ENCODE peak calls at places on chromosomes 3 and 15, in eight cellular contexts. R is tibial nerve, Z is ovary, T is Peyer's patch, X is body of pancreas, K is pancreas, C is aorta, J is spleen. O is an unnamed sample.

GRCh38 chr3:136925425-136926190 is 32.2 kb upstream of the IL20RB start:
- DNase-seq in R (no peak), Z (no peak), T (no peak), X (no peak), K (no peak), C (no peak), J (no peak), O (no peak)

GRCh38 chr3:128794788-128795649 is 69.0 kb downstream of the RAB7A start:
- DNase-seq in R (peak; percentile 21), Z (peak; percentile 61), T (peak; percentile 79), X (peak; percentile 55), K (no peak), C (no peak), J (peak; percentile 78), O (peak; percentile 33)

GRCh38 chr3:105904683-105905320 is 36.0 kb upstream of the CBLB start:
- DNase-seq in R (no peak), Z (no peak), T (no peak), X (no peak), K (no peak), C (no peak), J (no peak), O (no peak)

GRCh38 chr15:91892417-91892816 is 38.9 kb downstream of the SLCO3A1 start:
- DNase-seq in R (no peak), Z (no peak), T (no peak), X (no peak), K (no peak), C (no peak), J (no peak), O (no peak)

GRCh38 chr3:17030438-17030837 is 145.7 kb downstream of the PLCL2 start:
- DNase-seq in R (no peak), Z (no peak), T (no peak), X (no peak), K (no peak), C (no peak), J (no peak), O (no peak)

GRCh38 chr3:194623449-194624290 is 9.5 kb downstream of the TMEM44 start:
- DNase-seq in R (no peak), Z (no peak), T (no peak), X (no peak), K (no peak), C (peak; percentile 58), J (peak; percentile 70), O (no peak)

GRCh38 chr3:36514171-36514570 is 133.9 kb downstream of the STAC start:
- DNase-seq in R (no peak), Z (no peak), T (no peak), X (no peak), K (no peak), C (no peak), J (no peak), O (no peak)

GRCh38 chr3:43998374-43998840 is 243.3 kb upstream of the TOPAZ1 start:
- DNase-seq in R (no peak), Z (no peak), T (no peak), X (no peak), K (no peak), C (peak; percentile 79), J (no peak), O (no peak)

GRCh38 chr15:39785139-39785538 is 2.5 kb upstream of the FSIP1 start:
- DNase-seq in R (no peak), Z (no peak), T (no peak), X (peak; percentile 53), K (no peak), C (no peak), J (no peak), O (no peak)

GRCh38 chr15:39785806-39786205 is 3.2 kb upstream of the FSIP1 start:
- DNase-seq in R (no peak), Z (no peak), T (no peak), X (no peak), K (no peak), C (no peak), J (no peak), O (no peak)

GRCh38 chr15:39783244-39783820 is 691 bp upstream of the FSIP1 start:
- DNase-seq in R (no peak), Z (no peak), T (no peak), X (no peak), K (no peak), C (no peak), J (no peak), O (no peak)

GRCh38 chr15:39784125-39784524 is 1.5 kb upstream of the FSIP1 start:
- DNase-seq in R (no peak), Z (no peak), T (no peak), X (peak; percentile 23), K (no peak), C (no peak), J (no peak), O (no peak)

DNA sequence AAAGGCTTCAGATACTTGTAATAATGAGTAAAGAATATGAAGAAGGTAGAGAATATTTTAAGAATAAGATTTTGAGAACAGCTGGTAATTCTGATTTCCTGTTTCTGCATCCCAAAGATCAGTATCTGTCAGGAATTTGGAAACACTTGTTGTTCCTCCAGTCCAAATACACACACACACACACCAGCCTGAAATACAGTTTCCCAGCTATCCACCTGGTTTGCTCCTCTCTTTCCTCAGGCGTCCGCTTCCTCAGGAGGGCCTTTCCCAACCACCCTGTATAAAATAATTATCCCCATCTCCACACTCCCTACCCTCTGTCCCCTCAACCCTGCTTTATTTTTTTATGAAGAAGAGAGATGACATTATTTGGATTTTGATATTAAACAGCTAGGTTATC is 2.0 kb upstream of the FSIP1 start:
- DNase-seq in R (no peak), Z (no peak), T (no peak), X (no peak), K (no peak), C (no peak), J (no peak), O (no peak)
- H3K4me1 ChIP-seq in R (no peaks in the 10 kb centered on the region), Z (peaks cover 1% of the 10 kb centered on the region), T (no peaks in the 10 kb centered on the region), X (peaks cover 40% of the 10 kb centered on the region), K (no peaks in the 10 kb centered on the region), C (no peaks in the 10 kb centered on the region), J (peaks cover 38% of the 10 kb centered on the region), O (peaks cover 4% of the 10 kb centered on the region)

GRCh38 chr15:75045332-75046015 is 22.1 kb downstream of the PPCDC start:
- DNase-seq in R (no peak), Z (no peak), T (no peak), X (no peak), K (no peak), C (no peak), J (no peak), O (no peak)

GRCh38 chr15:75043509-75044257 is 20.3 kb downstream of the PPCDC start:
- DNase-seq in R (peak; percentile 96), Z (peak; percentile 99), T (peak; percentile 94), X (peak; percentile 96), K (peak; percentile 87), C (peak; percentile 98), J (peak; percentile 97), O (peak; percentile 99)

GRCh38 chr15:75044258-75044878 is 21.0 kb downstream of the PPCDC start:
- DNase-seq in R (no peak), Z (no peak), T (no peak), X (no peak), K (no peak), C (no peak), J (no peak), O (no peak)

GRCh38 chr15:75038948-75039533 is 15.7 kb downstream of the PPCDC start:
- DNase-seq in R (no peak), Z (no peak), T (no peak), X (no peak), K (no peak), C (no peak), J (no peak), O (no peak)

DNA sequence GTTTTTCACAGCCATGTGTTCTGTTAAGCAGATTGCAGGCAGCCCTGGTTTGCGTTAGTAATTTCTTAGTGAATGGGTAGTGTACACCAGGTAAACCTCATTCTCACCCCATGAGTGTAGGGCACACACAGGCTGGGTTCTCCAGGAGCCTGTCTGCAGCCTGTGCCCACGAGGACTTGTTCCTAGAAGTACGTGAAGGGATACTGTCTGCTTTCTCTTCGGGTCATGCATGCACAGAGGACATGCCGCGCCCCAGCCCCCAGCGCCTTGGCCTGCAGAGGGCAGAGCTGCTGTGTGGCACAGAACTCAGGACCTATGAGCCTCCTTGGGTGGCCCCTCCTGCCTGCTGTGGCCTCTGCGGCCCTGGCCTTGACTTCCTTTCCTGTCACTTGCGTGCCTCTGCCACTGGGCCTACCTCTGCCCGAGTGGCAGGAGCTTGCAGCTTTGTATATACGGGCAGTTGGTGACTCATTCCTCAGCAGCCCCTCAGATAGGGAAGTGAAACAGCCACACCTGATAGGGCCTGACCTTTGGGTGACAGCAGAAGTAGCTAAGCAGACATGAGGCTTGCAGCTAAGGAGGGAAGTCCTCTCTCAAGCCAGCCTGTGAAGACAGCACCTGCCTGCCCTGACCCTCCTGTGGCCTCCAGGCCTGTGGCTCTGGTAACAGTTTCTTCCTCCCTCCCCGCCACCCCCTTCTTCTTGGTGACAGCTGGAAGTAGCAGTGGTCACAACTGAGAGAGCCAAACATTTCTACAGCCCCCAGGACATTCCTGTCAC is 19.5 kb downstream of the PPCDC start:
- DNase-seq in R (peak; percentile 47), Z (peak; percentile 62), T (peak; percentile 96), X (peak; percentile 90), K (peak; percentile 84), C (peak; percentile 90), J (peak; percentile 99), O (peak; percentile 94)
- H3K4me1 ChIP-seq in R (peaks cover 52% of the 10 kb centered on the region), Z (peaks cover 25% of the 10 kb centered on the region), T (peaks cover 34% of the 10 kb centered on the region), X (peaks cover 57% of the 10 kb centered on the region), K (peaks cover 35% of the 10 kb centered on the region), C (no peaks in the 10 kb centered on the region), J (peaks cover 65% of the 10 kb centered on the region), O (peaks cover 31% of the 10 kb centered on the region)

GRCh38 chr3:9569054-9569453 is 15.4 kb upstream of the LHFPL4 start:
- DNase-seq in R (no peak), Z (no peak), T (no peak), X (no peak), K (no peak), C (no peak), J (no peak), O (no peak)
- H3K4me1 ChIP-seq in R (no peaks in the 10 kb centered on the region), Z (no peaks in the 10 kb centered on the region), T (no peaks in the 10 kb centered on the region), X (no peaks in the 10 kb centered on the region), K (no peaks in the 10 kb centered on the region), C (no peaks in the 10 kb centered on the region), J (no peaks in the 10 kb centered on the region), O (no peaks in the 10 kb centered on the region)

GRCh38 chr15:65060641-65061397 is 7.0 kb downstream of the RASL12 start:
- DNase-seq in R (peak; percentile 44), Z (no peak), T (no peak), X (no peak), K (no peak), C (peak; percentile 90), J (peak; percentile 44), O (peak; percentile 89)

GRCh38 chr15:65062061-65062460 is 5.7 kb downstream of the RASL12 start:
- DNase-seq in R (no peak), Z (no peak), T (no peak), X (no peak), K (no peak), C (peak; percentile 57), J (peak; percentile 23), O (no peak)

GRCh38 chr15:65059369-65059750 is 8.4 kb downstream of the RASL12 start:
- DNase-seq in R (no peak), Z (no peak), T (no peak), X (no peak), K (no peak), C (peak; percentile 45), J (peak; percentile 41), O (no peak)

GRCh38 chr15:65059931-65060596 is 7.7 kb downstream of the RASL12 start:
- DNase-seq in R (no peak), Z (no peak), T (no peak), X (no peak), K (no peak), C (peak; percentile 28), J (no peak), O (peak; percentile 73)

DNA sequence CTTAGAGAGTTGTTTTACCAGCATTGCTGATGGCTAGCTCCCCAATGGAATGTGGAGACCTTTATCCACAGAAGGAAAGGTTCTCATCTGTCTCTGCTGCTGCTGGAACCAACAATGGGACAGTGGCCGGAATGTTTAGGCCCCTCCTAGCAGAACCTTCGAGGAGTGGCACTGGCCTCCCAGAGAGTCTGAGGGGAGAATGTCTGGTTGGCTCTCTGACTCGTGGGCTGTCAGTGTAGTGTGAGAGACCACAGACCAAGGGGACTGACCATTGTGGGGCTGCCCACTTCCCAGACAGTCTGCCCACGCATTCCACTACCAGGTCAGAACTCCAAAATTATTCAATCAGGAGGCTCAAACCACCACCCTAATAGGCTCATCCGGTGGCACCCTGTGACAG is 5.1 kb downstream of the RASL12 start:
- DNase-seq in R (no peak), Z (no peak), T (no peak), X (no peak), K (no peak), C (peak; percentile 21), J (peak; percentile 43), O (no peak)
- H3K4me1 ChIP-seq in R (peaks cover 52% of the 10 kb centered on the region), Z (peaks cover 3% of the 10 kb centered on the region), T (no peaks in the 10 kb centered on the region), X (peaks cover 3% of the 10 kb centered on the region), K (no peaks in the 10 kb centered on the region), C (peaks cover 11% of the 10 kb centered on the region), J (no peaks in the 10 kb centered on the region), O (peaks cover 28% of the 10 kb centered on the region)

O was measured in right cardiac atrium.